ENCODE peak calls at places on chromosomes 11 and 22, in four cellular contexts. O is breast epithelium; C is DND-41; N is CD8-positive, alpha-beta memory T cell. U is an unnamed sample.

GRCh38 chr11:26014456-26015115 is 317.3 kb upstream of the ANO3 start:
- DNase-seq in O (no peak), C (no peak), N (no peak), U (no peak)

GRCh38 chr11:45805305-45806071 is 539 bp downstream of the SLC35C1 start:
- DNase-seq in O (peak; percentile 42), C (no peak), N (no peak), U (no peak)

GRCh38 chr11:128588086-128588485 is 728 bp upstream of the ETS1 start:
- DNase-seq in O (no peak), C (no peak), N (no peak), U (no peak)

GRCh38 chr11:11624926-11625325 is 3.1 kb upstream of the GALNT18 start:
- DNase-seq in O (no peak), C (no peak), N (no peak), U (no peak)

GRCh38 chr11:125454047-125454446 is 42.0 kb downstream of the FEZ1 start:
- DNase-seq in O (no peak), C (no peak), N (no peak), U (no peak)

GRCh38 chr22:40498454-40499186 is 128.2 kb downstream of the SGSM3 start:
- DNase-seq in O (no peak), C (no peak), N (no peak), U (no peak)

GRCh38 chr22:26484360-26484706 is 656 bp downstream of the SRRD start:
- DNase-seq in O (no peak), C (no peak), N (no peak), U (no peak)

GRCh38 chr11:75800728-75801361 is 14.2 kb upstream of the UVRAG start:
- DNase-seq in O (peak; percentile 59), C (no peak), N (no peak), U (no peak)

GRCh38 chr11:69694781-69695180 is 9.0 kb downstream of the FGF19 start:
- DNase-seq in O (no peak), C (no peak), N (no peak), U (no peak)

GRCh38 chr11:123829745-123830144 is 23.6 kb upstream of the OR6M1 start:
- DNase-seq in O (no peak), C (no peak), N (no peak), U (no peak)

GRCh38 chr11:105202844-105203548 is 63.4 kb upstream of the CARD18 start:
- DNase-seq in O (no peak), C (peak; percentile 68), N (no peak), U (no peak)

GRCh38 chr11:10932976-10933375 is 75.1 kb upstream of the ZBED5 start:
- DNase-seq in O (no peak), C (no peak), N (no peak), U (no peak)

GRCh38 chr11:29780756-29781155 is 236.1 kb downstream of the KCNA4 start:
- DNase-seq in O (peak; percentile 24), C (peak; percentile 5), N (no peak), U (no peak)

GRCh38 chr11:1531418-1531817 is 40.7 kb downstream of the DUSP8 start:
- DNase-seq in O (no peak), C (no peak), N (no peak), U (no peak)

GRCh38 chr22:36999463-36999862 is 19.8 kb downstream of the TST start:
- DNase-seq in O (no peak), C (no peak), N (no peak), U (no peak)

GRCh38 chr11:46036969-46037368 is 84.3 kb downstream of the PHF21A start:
- DNase-seq in O (no peak), C (no peak), N (no peak), U (no peak)

GRCh38 chr11:123292647-123293046 is 97.6 kb upstream of the CLMP start:
- DNase-seq in O (no peak), C (no peak), N (no peak), U (no peak)

GRCh38 chr11:74085542-74085892 is 76.6 kb upstream of the UCP3 start:
- DNase-seq in O (no peak), C (no peak), N (no peak), U (no peak)

GRCh38 chr22:50057292-50057867 is 718 bp downstream of the TTLL8 start:
- DNase-seq in O (no peak), C (no peak), N (no peak), U (no peak)

GRCh38 chr22:39449708-39450107 is 7.1 kb upstream of the MGAT3 start:
- DNase-seq in O (no peak), C (no peak), N (no peak), U (no peak)

GRCh38 chr11:34068098-34068497 is 16.6 kb downstream of the CAPRIN1 start:
- DNase-seq in O (no peak), C (no peak), N (no peak), U (no peak)

GRCh38 chr11:6437993-6438392 is 2.8 kb downstream of the HPX start:
- DNase-seq in O (no peak), C (no peak), N (no peak), U (no peak)

GRCh38 chr11:128848815-128849455 is 18.2 kb downstream of the KCNJ1 start:
- DNase-seq in O (no peak), C (peak; percentile 45), N (peak; percentile 39), U (peak; percentile 33)

GRCh38 chr11:1307998-1308744 is 1.3 kb downstream of the TOLLIP start:
- DNase-seq in O (no peak), C (no peak), N (no peak), U (no peak)

GRCh38 chr11:44868021-44868420 is 82.7 kb downstream of the TP53I11 start:
- DNase-seq in O (no peak), C (no peak), N (no peak), U (no peak)

GRCh38 chr11:119093951-119094815 is 7.5 kb downstream of the DPAGT1 start:
- DNase-seq in O (peak; percentile 33), C (peak; percentile 48), N (peak; percentile 42), U (peak; percentile 36)

GRCh38 chr11:19426719-19427066 is 185.9 kb upstream of the E2F8 start:
- DNase-seq in O (no peak), C (no peak), N (no peak), U (no peak)

GRCh38 chr11:19428206-19429001 is 187.7 kb upstream of the E2F8 start:
- DNase-seq in O (no peak), C (no peak), N (no peak), U (no peak)

GRCh38 chr11:19431059-19431398 is 190.3 kb upstream of the E2F8 start:
- DNase-seq in O (no peak), C (no peak), N (no peak), U (no peak)

GRCh38 chr11:19430346-19431058 is 189.8 kb upstream of the E2F8 start:
- DNase-seq in O (no peak), C (no peak), N (no peak), U (no peak)

GRCh38 chr11:19429108-19429760 is 188.5 kb upstream of the E2F8 start:
- DNase-seq in O (no peak), C (no peak), N (no peak), U (no peak)
- H3K4me1 ChIP-seq in O (no peaks in the 10 kb centered on the region), C (no peaks in the 10 kb centered on the region), N (no peaks in the 10 kb centered on the region), U (no peaks in the 10 kb centered on the region)

GRCh38 chr22:22425366-22425765 is 83.2 kb downstream of the ZNF280B start:
- DNase-seq in O (no peak), C (no peak), N (no peak), U (no peak)
- H3K27ac ChIP-seq in O (no peak overlapping the region), C (no peak overlapping the region), N (no peak overlapping the region), U (no peak overlapping the region)

DNA sequence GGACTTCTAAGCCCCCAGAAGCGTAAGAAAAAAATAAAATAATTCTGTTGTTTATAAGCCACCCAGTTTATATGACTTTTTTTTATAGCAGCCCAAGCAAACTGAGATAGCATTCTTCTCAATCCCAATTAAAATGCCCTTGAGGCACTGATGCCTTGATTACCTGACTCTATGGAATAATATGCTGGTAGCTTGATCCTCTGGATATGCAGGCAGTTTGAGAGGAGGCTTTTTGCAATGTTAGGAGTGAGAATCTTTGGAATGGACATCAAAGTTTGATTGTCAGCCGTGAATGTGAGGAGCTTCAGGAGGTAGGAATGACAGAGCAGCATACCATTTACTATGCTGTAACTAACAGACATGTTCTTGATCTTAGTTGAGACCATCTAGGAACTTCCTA is 275.6 kb downstream of the AASDHPPT start:
- DNase-seq in O (no peak), C (no peak), N (no peak), U (no peak)
- H3K4me1 ChIP-seq in O (no peaks in the 10 kb centered on the region), C (no peaks in the 10 kb centered on the region), N (no peaks in the 10 kb centered on the region), U (no peaks in the 10 kb centered on the region)

GRCh38 chr22:46102159-46102558 is 48.2 kb upstream of the PPARA start:
- DNase-seq in O (no peak), C (no peak), N (no peak), U (no peak)
- H3K27ac ChIP-seq in O (peak overlapping the region; percentile 99), C (no peak overlapping the region), N (no peak overlapping the region), U (no peak overlapping the region)